ENCODE peak calls at places on chromosomes 5 and 9, in nine cellular contexts. One of them, this sample, is unnamed.
A peak's percentile ranks its signal among the peaks of the same experiment; 100 is the strongest.

GRCh38 chr5:176774216-176775171 is 35.9 kb upstream of the UNC5A start:
- DNase-seq in stimulated activated CD4-positive, alpha-beta T cell treated with anti-CD3 and anti-CD28 coated beads, Interleukin-4, amount 100 ng/mL, for 1 hour: no peak
- DNase-seq in foreskin fibroblast: no peak
- DNase-seq in AG04449: no peak
- DNase-seq in hepatic stellate cell: no peak
- DNase-seq in SHP77: no peak
- DNase-seq in activated T-helper 2 cell treated with anti-CD3 and anti-CD28 coated beads, Interferon-gamma antibody, Interleukin-2, Interleukin-4, amounts not matched to agents 10 μg/mL and 5 μg/mL and 100 μg/mL, durations not matched to agents 14 hours and 24 hours and 36 hours: no peak
- DNase-seq in HCT116: no peak
- DNase-seq in kidney tubule cell: no peak
- DNase-seq in this sample: no peak

GRCh38 chr5:155101697-155102096 is 88.1 kb downstream of the KIF4B start:
- DNase-seq in stimulated activated CD4-positive, alpha-beta T cell treated with anti-CD3 and anti-CD28 coated beads, Interleukin-4, amount 100 ng/mL, for 1 hour: no peak
- DNase-seq in foreskin fibroblast: no peak
- DNase-seq in AG04449: no peak
- DNase-seq in hepatic stellate cell: no peak
- DNase-seq in SHP77: no peak
- DNase-seq in activated T-helper 2 cell treated with anti-CD3 and anti-CD28 coated beads, Interferon-gamma antibody, Interleukin-2, Interleukin-4, amounts not matched to agents 10 μg/mL and 5 μg/mL and 100 μg/mL, durations not matched to agents 14 hours and 24 hours and 36 hours: no peak
- DNase-seq in HCT116: no peak
- DNase-seq in kidney tubule cell: no peak
- DNase-seq in this sample: no peak

GRCh38 chr5:81854915-81855314 is 104.0 kb upstream of the SSBP2 start:
- DNase-seq in stimulated activated CD4-positive, alpha-beta T cell treated with anti-CD3 and anti-CD28 coated beads, Interleukin-4, amount 100 ng/mL, for 1 hour: no peak
- DNase-seq in foreskin fibroblast: no peak
- DNase-seq in AG04449: no peak
- DNase-seq in hepatic stellate cell: no peak
- DNase-seq in SHP77: no peak
- DNase-seq in activated T-helper 2 cell treated with anti-CD3 and anti-CD28 coated beads, Interferon-gamma antibody, Interleukin-2, Interleukin-4, amounts not matched to agents 10 μg/mL and 5 μg/mL and 100 μg/mL, durations not matched to agents 14 hours and 24 hours and 36 hours: no peak
- DNase-seq in HCT116: no peak
- DNase-seq in kidney tubule cell: no peak
- DNase-seq in this sample: no peak

GRCh38 chr5:136062563-136063274 is 33.9 kb downstream of the TGFBI start:
- DNase-seq in stimulated activated CD4-positive, alpha-beta T cell treated with anti-CD3 and anti-CD28 coated beads, Interleukin-4, amount 100 ng/mL, for 1 hour: no peak
- DNase-seq in foreskin fibroblast: no peak
- DNase-seq in AG04449: no peak
- DNase-seq in hepatic stellate cell: no peak
- DNase-seq in SHP77: peak; percentile 21
- DNase-seq in activated T-helper 2 cell treated with anti-CD3 and anti-CD28 coated beads, Interferon-gamma antibody, Interleukin-2, Interleukin-4, amounts not matched to agents 10 μg/mL and 5 μg/mL and 100 μg/mL, durations not matched to agents 14 hours and 24 hours and 36 hours: no peak
- DNase-seq in HCT116: peak; percentile 77
- DNase-seq in kidney tubule cell: peak; percentile 66
- DNase-seq in this sample: no peak

GRCh38 chr5:123546657-123547056 is 34.7 kb downstream of the CSNK1G3 start:
- DNase-seq in stimulated activated CD4-positive, alpha-beta T cell treated with anti-CD3 and anti-CD28 coated beads, Interleukin-4, amount 100 ng/mL, for 1 hour: no peak
- DNase-seq in foreskin fibroblast: no peak
- DNase-seq in AG04449: no peak
- DNase-seq in hepatic stellate cell: no peak
- DNase-seq in SHP77: no peak
- DNase-seq in activated T-helper 2 cell treated with anti-CD3 and anti-CD28 coated beads, Interferon-gamma antibody, Interleukin-2, Interleukin-4, amounts not matched to agents 10 μg/mL and 5 μg/mL and 100 μg/mL, durations not matched to agents 14 hours and 24 hours and 36 hours: no peak
- DNase-seq in HCT116: no peak
- DNase-seq in kidney tubule cell: no peak
- DNase-seq in this sample: no peak

GRCh38 chr9:38227061-38227540 is 158.1 kb upstream of the SHB start:
- DNase-seq in stimulated activated CD4-positive, alpha-beta T cell treated with anti-CD3 and anti-CD28 coated beads, Interleukin-4, amount 100 ng/mL, for 1 hour: peak; percentile 64
- DNase-seq in foreskin fibroblast: peak; percentile 27
- DNase-seq in AG04449: peak; percentile 59
- DNase-seq in hepatic stellate cell: peak; percentile 28
- DNase-seq in SHP77: peak; percentile 71
- DNase-seq in activated T-helper 2 cell treated with anti-CD3 and anti-CD28 coated beads, Interferon-gamma antibody, Interleukin-2, Interleukin-4, amounts not matched to agents 10 μg/mL and 5 μg/mL and 100 μg/mL, durations not matched to agents 14 hours and 24 hours and 36 hours: peak; percentile 46
- DNase-seq in HCT116: no peak
- DNase-seq in kidney tubule cell: peak; percentile 99
- DNase-seq in this sample: peak; percentile 81

GRCh38 chr5:5271606-5272321 is 131.6 kb downstream of the ADAMTS16 start:
- DNase-seq in stimulated activated CD4-positive, alpha-beta T cell treated with anti-CD3 and anti-CD28 coated beads, Interleukin-4, amount 100 ng/mL, for 1 hour: no peak
- DNase-seq in foreskin fibroblast: no peak
- DNase-seq in AG04449: no peak
- DNase-seq in hepatic stellate cell: no peak
- DNase-seq in SHP77: no peak
- DNase-seq in activated T-helper 2 cell treated with anti-CD3 and anti-CD28 coated beads, Interferon-gamma antibody, Interleukin-2, Interleukin-4, amounts not matched to agents 10 μg/mL and 5 μg/mL and 100 μg/mL, durations not matched to agents 14 hours and 24 hours and 36 hours: no peak
- DNase-seq in HCT116: no peak
- DNase-seq in kidney tubule cell: peak; percentile 14
- DNase-seq in this sample: peak; percentile 42

GRCh38 chr5:171535162-171535561 is 115.7 kb downstream of the FGF18 start:
- DNase-seq in stimulated activated CD4-positive, alpha-beta T cell treated with anti-CD3 and anti-CD28 coated beads, Interleukin-4, amount 100 ng/mL, for 1 hour: no peak
- DNase-seq in foreskin fibroblast: no peak
- DNase-seq in AG04449: no peak
- DNase-seq in hepatic stellate cell: no peak
- DNase-seq in SHP77: no peak
- DNase-seq in activated T-helper 2 cell treated with anti-CD3 and anti-CD28 coated beads, Interferon-gamma antibody, Interleukin-2, Interleukin-4, amounts not matched to agents 10 μg/mL and 5 μg/mL and 100 μg/mL, durations not matched to agents 14 hours and 24 hours and 36 hours: no peak
- DNase-seq in HCT116: no peak
- DNase-seq in kidney tubule cell: no peak
- DNase-seq in this sample: no peak

GRCh38 chr5:54655761-54656160 is 138.2 kb downstream of the SNX18 start:
- DNase-seq in stimulated activated CD4-positive, alpha-beta T cell treated with anti-CD3 and anti-CD28 coated beads, Interleukin-4, amount 100 ng/mL, for 1 hour: no peak
- DNase-seq in foreskin fibroblast: no peak
- DNase-seq in AG04449: no peak
- DNase-seq in hepatic stellate cell: no peak
- DNase-seq in SHP77: no peak
- DNase-seq in activated T-helper 2 cell treated with anti-CD3 and anti-CD28 coated beads, Interferon-gamma antibody, Interleukin-2, Interleukin-4, amounts not matched to agents 10 μg/mL and 5 μg/mL and 100 μg/mL, durations not matched to agents 14 hours and 24 hours and 36 hours: no peak
- DNase-seq in HCT116: no peak
- DNase-seq in kidney tubule cell: no peak
- DNase-seq in this sample: no peak

GRCh38 chr5:71645030-71645429 is 57.9 kb downstream of the MCCC2 start:
- DNase-seq in stimulated activated CD4-positive, alpha-beta T cell treated with anti-CD3 and anti-CD28 coated beads, Interleukin-4, amount 100 ng/mL, for 1 hour: no peak
- DNase-seq in foreskin fibroblast: no peak
- DNase-seq in AG04449: no peak
- DNase-seq in hepatic stellate cell: no peak
- DNase-seq in SHP77: no peak
- DNase-seq in activated T-helper 2 cell treated with anti-CD3 and anti-CD28 coated beads, Interferon-gamma antibody, Interleukin-2, Interleukin-4, amounts not matched to agents 10 μg/mL and 5 μg/mL and 100 μg/mL, durations not matched to agents 14 hours and 24 hours and 36 hours: no peak
- DNase-seq in HCT116: no peak
- DNase-seq in kidney tubule cell: no peak
- DNase-seq in this sample: no peak

GRCh38 chr9:116193636-116194035 is 40.0 kb downstream of the PAPPA start:
- DNase-seq in stimulated activated CD4-positive, alpha-beta T cell treated with anti-CD3 and anti-CD28 coated beads, Interleukin-4, amount 100 ng/mL, for 1 hour: no peak
- DNase-seq in foreskin fibroblast: peak; percentile 82
- DNase-seq in AG04449: peak; percentile 34
- DNase-seq in hepatic stellate cell: peak; percentile 50
- DNase-seq in SHP77: no peak
- DNase-seq in activated T-helper 2 cell treated with anti-CD3 and anti-CD28 coated beads, Interferon-gamma antibody, Interleukin-2, Interleukin-4, amounts not matched to agents 10 μg/mL and 5 μg/mL and 100 μg/mL, durations not matched to agents 14 hours and 24 hours and 36 hours: no peak
- DNase-seq in HCT116: no peak
- DNase-seq in kidney tubule cell: peak; percentile 82
- DNase-seq in this sample: peak; percentile 7

GRCh38 chr5:59193616-59194319 is 610.9 kb downstream of the RAB3C start:
- DNase-seq in stimulated activated CD4-positive, alpha-beta T cell treated with anti-CD3 and anti-CD28 coated beads, Interleukin-4, amount 100 ng/mL, for 1 hour: no peak
- DNase-seq in foreskin fibroblast: peak; percentile 97
- DNase-seq in AG04449: peak; percentile 95
- DNase-seq in hepatic stellate cell: peak; percentile 4
- DNase-seq in SHP77: no peak
- DNase-seq in activated T-helper 2 cell treated with anti-CD3 and anti-CD28 coated beads, Interferon-gamma antibody, Interleukin-2, Interleukin-4, amounts not matched to agents 10 μg/mL and 5 μg/mL and 100 μg/mL, durations not matched to agents 14 hours and 24 hours and 36 hours: no peak
- DNase-seq in HCT116: no peak
- DNase-seq in kidney tubule cell: peak; percentile 98
- DNase-seq in this sample: peak; percentile 43

GRCh38 chr5:134503088-134503936 is 22.2 kb upstream of the JADE2 start:
- DNase-seq in stimulated activated CD4-positive, alpha-beta T cell treated with anti-CD3 and anti-CD28 coated beads, Interleukin-4, amount 100 ng/mL, for 1 hour: peak; percentile 57
- DNase-seq in foreskin fibroblast: peak; percentile 98
- DNase-seq in AG04449: peak; percentile 83
- DNase-seq in hepatic stellate cell: peak; percentile 91
- DNase-seq in SHP77: peak; percentile 31
- DNase-seq in activated T-helper 2 cell treated with anti-CD3 and anti-CD28 coated beads, Interferon-gamma antibody, Interleukin-2, Interleukin-4, amounts not matched to agents 10 μg/mL and 5 μg/mL and 100 μg/mL, durations not matched to agents 14 hours and 24 hours and 36 hours: peak; percentile 67
- DNase-seq in HCT116: peak; percentile 77
- DNase-seq in kidney tubule cell: peak; percentile 100
- DNase-seq in this sample: peak; percentile 86

GRCh38 chr5:134101686-134102439 is 12.6 kb upstream of the TCF7 start:
- DNase-seq in stimulated activated CD4-positive, alpha-beta T cell treated with anti-CD3 and anti-CD28 coated beads, Interleukin-4, amount 100 ng/mL, for 1 hour: peak; percentile 79
- DNase-seq in foreskin fibroblast: no peak
- DNase-seq in AG04449: no peak
- DNase-seq in hepatic stellate cell: peak; percentile 81
- DNase-seq in SHP77: peak; percentile 34
- DNase-seq in activated T-helper 2 cell treated with anti-CD3 and anti-CD28 coated beads, Interferon-gamma antibody, Interleukin-2, Interleukin-4, amounts not matched to agents 10 μg/mL and 5 μg/mL and 100 μg/mL, durations not matched to agents 14 hours and 24 hours and 36 hours: peak; percentile 57
- DNase-seq in HCT116: peak; percentile 21
- DNase-seq in kidney tubule cell: peak; percentile 46
- DNase-seq in this sample: peak; percentile 81

GRCh38 chr5:171391996-171392577 is 4.4 kb downstream of the NPM1 start:
- DNase-seq in stimulated activated CD4-positive, alpha-beta T cell treated with anti-CD3 and anti-CD28 coated beads, Interleukin-4, amount 100 ng/mL, for 1 hour: no peak
- DNase-seq in foreskin fibroblast: no peak
- DNase-seq in AG04449: no peak
- DNase-seq in hepatic stellate cell: no peak
- DNase-seq in SHP77: no peak
- DNase-seq in activated T-helper 2 cell treated with anti-CD3 and anti-CD28 coated beads, Interferon-gamma antibody, Interleukin-2, Interleukin-4, amounts not matched to agents 10 μg/mL and 5 μg/mL and 100 μg/mL, durations not matched to agents 14 hours and 24 hours and 36 hours: no peak
- DNase-seq in HCT116: no peak
- DNase-seq in kidney tubule cell: no peak
- DNase-seq in this sample: no peak

GRCh38 chr5:126939887-126940286 is 90.5 kb downstream of the MARCHF3 start:
- DNase-seq in stimulated activated CD4-positive, alpha-beta T cell treated with anti-CD3 and anti-CD28 coated beads, Interleukin-4, amount 100 ng/mL, for 1 hour: no peak
- DNase-seq in foreskin fibroblast: no peak
- DNase-seq in AG04449: no peak
- DNase-seq in hepatic stellate cell: no peak
- DNase-seq in SHP77: no peak
- DNase-seq in activated T-helper 2 cell treated with anti-CD3 and anti-CD28 coated beads, Interferon-gamma antibody, Interleukin-2, Interleukin-4, amounts not matched to agents 10 μg/mL and 5 μg/mL and 100 μg/mL, durations not matched to agents 14 hours and 24 hours and 36 hours: no peak
- DNase-seq in HCT116: no peak
- DNase-seq in kidney tubule cell: no peak
- DNase-seq in this sample: no peak

GRCh38 chr5:96384353-96384752 is 48.7 kb downstream of the PCSK1 start:
- DNase-seq in stimulated activated CD4-positive, alpha-beta T cell treated with anti-CD3 and anti-CD28 coated beads, Interleukin-4, amount 100 ng/mL, for 1 hour: no peak
- DNase-seq in foreskin fibroblast: peak; percentile 75
- DNase-seq in AG04449: peak; percentile 33
- DNase-seq in hepatic stellate cell: no peak
- DNase-seq in SHP77: peak; percentile 5
- DNase-seq in activated T-helper 2 cell treated with anti-CD3 and anti-CD28 coated beads, Interferon-gamma antibody, Interleukin-2, Interleukin-4, amounts not matched to agents 10 μg/mL and 5 μg/mL and 100 μg/mL, durations not matched to agents 14 hours and 24 hours and 36 hours: no peak
- DNase-seq in HCT116: peak; percentile 51
- DNase-seq in kidney tubule cell: peak; percentile 94
- DNase-seq in this sample: peak; percentile 67

GRCh38 chr5:134131165-134131564 is 16.7 kb downstream of the TCF7 start:
- DNase-seq in stimulated activated CD4-positive, alpha-beta T cell treated with anti-CD3 and anti-CD28 coated beads, Interleukin-4, amount 100 ng/mL, for 1 hour: peak; percentile 17
- DNase-seq in foreskin fibroblast: no peak
- DNase-seq in AG04449: no peak
- DNase-seq in hepatic stellate cell: no peak
- DNase-seq in SHP77: no peak
- DNase-seq in activated T-helper 2 cell treated with anti-CD3 and anti-CD28 coated beads, Interferon-gamma antibody, Interleukin-2, Interleukin-4, amounts not matched to agents 10 μg/mL and 5 μg/mL and 100 μg/mL, durations not matched to agents 14 hours and 24 hours and 36 hours: no peak
- DNase-seq in HCT116: no peak
- DNase-seq in kidney tubule cell: no peak
- DNase-seq in this sample: no peak

GRCh38 chr5:372911-373709 is 51.6 kb downstream of the AHRR start:
- DNase-seq in stimulated activated CD4-positive, alpha-beta T cell treated with anti-CD3 and anti-CD28 coated beads, Interleukin-4, amount 100 ng/mL, for 1 hour: peak; percentile 33
- DNase-seq in foreskin fibroblast: no peak
- DNase-seq in AG04449: no peak
- DNase-seq in hepatic stellate cell: no peak
- DNase-seq in SHP77: peak; percentile 73
- DNase-seq in activated T-helper 2 cell treated with anti-CD3 and anti-CD28 coated beads, Interferon-gamma antibody, Interleukin-2, Interleukin-4, amounts not matched to agents 10 μg/mL and 5 μg/mL and 100 μg/mL, durations not matched to agents 14 hours and 24 hours and 36 hours: peak; percentile 9
- DNase-seq in HCT116: no peak
- DNase-seq in kidney tubule cell: no peak
- DNase-seq in this sample: peak; percentile 49

GRCh38 chr5:76256116-76256889 is 146.8 kb upstream of the IQGAP2 start:
- DNase-seq in stimulated activated CD4-positive, alpha-beta T cell treated with anti-CD3 and anti-CD28 coated beads, Interleukin-4, amount 100 ng/mL, for 1 hour: peak; percentile 44
- DNase-seq in foreskin fibroblast: peak; percentile 43
- DNase-seq in AG04449: peak; percentile 12
- DNase-seq in hepatic stellate cell: peak; percentile 26
- DNase-seq in SHP77: peak; percentile 56
- DNase-seq in activated T-helper 2 cell treated with anti-CD3 and anti-CD28 coated beads, Interferon-gamma antibody, Interleukin-2, Interleukin-4, amounts not matched to agents 10 μg/mL and 5 μg/mL and 100 μg/mL, durations not matched to agents 14 hours and 24 hours and 36 hours: peak; percentile 44
- DNase-seq in HCT116: peak; percentile 52
- DNase-seq in kidney tubule cell: peak; percentile 80
- DNase-seq in this sample: peak; percentile 56

GRCh38 chr9:123718188-123718587 is 211.7 kb downstream of the DENND1A start:
- DNase-seq in stimulated activated CD4-positive, alpha-beta T cell treated with anti-CD3 and anti-CD28 coated beads, Interleukin-4, amount 100 ng/mL, for 1 hour: no peak
- DNase-seq in foreskin fibroblast: no peak
- DNase-seq in AG04449: no peak
- DNase-seq in hepatic stellate cell: no peak
- DNase-seq in SHP77: no peak
- DNase-seq in activated T-helper 2 cell treated with anti-CD3 and anti-CD28 coated beads, Interferon-gamma antibody, Interleukin-2, Interleukin-4, amounts not matched to agents 10 μg/mL and 5 μg/mL and 100 μg/mL, durations not matched to agents 14 hours and 24 hours and 36 hours: no peak
- DNase-seq in HCT116: no peak
- DNase-seq in kidney tubule cell: no peak
- DNase-seq in this sample: no peak

GRCh38 chr9:79196606-79197005 is 375.2 kb upstream of the TLE4 start:
- DNase-seq in stimulated activated CD4-positive, alpha-beta T cell treated with anti-CD3 and anti-CD28 coated beads, Interleukin-4, amount 100 ng/mL, for 1 hour: no peak
- DNase-seq in foreskin fibroblast: no peak
- DNase-seq in AG04449: no peak
- DNase-seq in hepatic stellate cell: no peak
- DNase-seq in SHP77: no peak
- DNase-seq in activated T-helper 2 cell treated with anti-CD3 and anti-CD28 coated beads, Interferon-gamma antibody, Interleukin-2, Interleukin-4, amounts not matched to agents 10 μg/mL and 5 μg/mL and 100 μg/mL, durations not matched to agents 14 hours and 24 hours and 36 hours: no peak
- DNase-seq in HCT116: no peak
- DNase-seq in kidney tubule cell: no peak
- DNase-seq in this sample: no peak

GRCh38 chr5:136054133-136054996 is 25.6 kb downstream of the TGFBI start:
- DNase-seq in stimulated activated CD4-positive, alpha-beta T cell treated with anti-CD3 and anti-CD28 coated beads, Interleukin-4, amount 100 ng/mL, for 1 hour: no peak
- DNase-seq in foreskin fibroblast: peak; percentile 69
- DNase-seq in AG04449: no peak
- DNase-seq in hepatic stellate cell: no peak
- DNase-seq in SHP77: no peak
- DNase-seq in activated T-helper 2 cell treated with anti-CD3 and anti-CD28 coated beads, Interferon-gamma antibody, Interleukin-2, Interleukin-4, amounts not matched to agents 10 μg/mL and 5 μg/mL and 100 μg/mL, durations not matched to agents 14 hours and 24 hours and 36 hours: no peak
- DNase-seq in HCT116: no peak
- DNase-seq in kidney tubule cell: no peak
- DNase-seq in this sample: no peak

GRCh38 chr5:54249210-54250028 is 61.0 kb downstream of the ARL15 start:
- DNase-seq in stimulated activated CD4-positive, alpha-beta T cell treated with anti-CD3 and anti-CD28 coated beads, Interleukin-4, amount 100 ng/mL, for 1 hour: peak; percentile 17
- DNase-seq in foreskin fibroblast: no peak
- DNase-seq in AG04449: no peak
- DNase-seq in hepatic stellate cell: peak; percentile 5
- DNase-seq in SHP77: no peak
- DNase-seq in activated T-helper 2 cell treated with anti-CD3 and anti-CD28 coated beads, Interferon-gamma antibody, Interleukin-2, Interleukin-4, amounts not matched to agents 10 μg/mL and 5 μg/mL and 100 μg/mL, durations not matched to agents 14 hours and 24 hours and 36 hours: no peak
- DNase-seq in HCT116: no peak
- DNase-seq in kidney tubule cell: peak; percentile 87
- DNase-seq in this sample: peak; percentile 7

GRCh38 chr5:68012429-68012828 is 203.1 kb upstream of the PIK3R1 start:
- DNase-seq in stimulated activated CD4-positive, alpha-beta T cell treated with anti-CD3 and anti-CD28 coated beads, Interleukin-4, amount 100 ng/mL, for 1 hour: no peak
- DNase-seq in foreskin fibroblast: no peak
- DNase-seq in AG04449: no peak
- DNase-seq in hepatic stellate cell: no peak
- DNase-seq in SHP77: no peak
- DNase-seq in activated T-helper 2 cell treated with anti-CD3 and anti-CD28 coated beads, Interferon-gamma antibody, Interleukin-2, Interleukin-4, amounts not matched to agents 10 μg/mL and 5 μg/mL and 100 μg/mL, durations not matched to agents 14 hours and 24 hours and 36 hours: no peak
- DNase-seq in HCT116: no peak
- DNase-seq in kidney tubule cell: peak; percentile 42
- DNase-seq in this sample: no peak

GRCh38 chr9:137168907-137169763 is 716 bp downstream of the LRRC26 start:
- DNase-seq in stimulated activated CD4-positive, alpha-beta T cell treated with anti-CD3 and anti-CD28 coated beads, Interleukin-4, amount 100 ng/mL, for 1 hour: no peak
- DNase-seq in foreskin fibroblast: peak; percentile 46
- DNase-seq in AG04449: no peak
- DNase-seq in hepatic stellate cell: no peak
- DNase-seq in SHP77: peak; percentile 80
- DNase-seq in activated T-helper 2 cell treated with anti-CD3 and anti-CD28 coated beads, Interferon-gamma antibody, Interleukin-2, Interleukin-4, amounts not matched to agents 10 μg/mL and 5 μg/mL and 100 μg/mL, durations not matched to agents 14 hours and 24 hours and 36 hours: no peak
- DNase-seq in HCT116: peak; percentile 65
- DNase-seq in kidney tubule cell: peak; percentile 64
- DNase-seq in this sample: peak; percentile 60

GRCh38 chr5:57176350-57176857 is 2.5 kb downstream of the GPBP1 start:
- DNase-seq in stimulated activated CD4-positive, alpha-beta T cell treated with anti-CD3 and anti-CD28 coated beads, Interleukin-4, amount 100 ng/mL, for 1 hour: no peak
- DNase-seq in foreskin fibroblast: peak; percentile 14
- DNase-seq in AG04449: no peak
- DNase-seq in hepatic stellate cell: peak; percentile 45
- DNase-seq in SHP77: no peak
- DNase-seq in activated T-helper 2 cell treated with anti-CD3 and anti-CD28 coated beads, Interferon-gamma antibody, Interleukin-2, Interleukin-4, amounts not matched to agents 10 μg/mL and 5 μg/mL and 100 μg/mL, durations not matched to agents 14 hours and 24 hours and 36 hours: no peak
- DNase-seq in HCT116: no peak
- DNase-seq in kidney tubule cell: peak; percentile 67
- DNase-seq in this sample: no peak

GRCh38 chr9:77575785-77576184 is 72.3 kb downstream of the GNA14 start:
- DNase-seq in stimulated activated CD4-positive, alpha-beta T cell treated with anti-CD3 and anti-CD28 coated beads, Interleukin-4, amount 100 ng/mL, for 1 hour: no peak
- DNase-seq in foreskin fibroblast: no peak
- DNase-seq in AG04449: no peak
- DNase-seq in hepatic stellate cell: no peak
- DNase-seq in SHP77: no peak
- DNase-seq in activated T-helper 2 cell treated with anti-CD3 and anti-CD28 coated beads, Interferon-gamma antibody, Interleukin-2, Interleukin-4, amounts not matched to agents 10 μg/mL and 5 μg/mL and 100 μg/mL, durations not matched to agents 14 hours and 24 hours and 36 hours: no peak
- DNase-seq in HCT116: no peak
- DNase-seq in kidney tubule cell: peak; percentile 14
- DNase-seq in this sample: peak; percentile 11

GRCh38 chr9:114697951-114698351 is 16.0 kb upstream of the TEX48 start:
- DNase-seq in stimulated activated CD4-positive, alpha-beta T cell treated with anti-CD3 and anti-CD28 coated beads, Interleukin-4, amount 100 ng/mL, for 1 hour: no peak
- DNase-seq in foreskin fibroblast: no peak
- DNase-seq in AG04449: no peak
- DNase-seq in hepatic stellate cell: no peak
- DNase-seq in SHP77: no peak
- DNase-seq in activated T-helper 2 cell treated with anti-CD3 and anti-CD28 coated beads, Interferon-gamma antibody, Interleukin-2, Interleukin-4, amounts not matched to agents 10 μg/mL and 5 μg/mL and 100 μg/mL, durations not matched to agents 14 hours and 24 hours and 36 hours: no peak
- DNase-seq in HCT116: no peak
- DNase-seq in kidney tubule cell: no peak
- DNase-seq in this sample: no peak

GRCh38 chr9:87212563-87213154 is 265.4 kb upstream of the GAS1 start:
- DNase-seq in stimulated activated CD4-positive, alpha-beta T cell treated with anti-CD3 and anti-CD28 coated beads, Interleukin-4, amount 100 ng/mL, for 1 hour: no peak
- DNase-seq in foreskin fibroblast: no peak
- DNase-seq in AG04449: no peak
- DNase-seq in hepatic stellate cell: no peak
- DNase-seq in SHP77: no peak
- DNase-seq in activated T-helper 2 cell treated with anti-CD3 and anti-CD28 coated beads, Interferon-gamma antibody, Interleukin-2, Interleukin-4, amounts not matched to agents 10 μg/mL and 5 μg/mL and 100 μg/mL, durations not matched to agents 14 hours and 24 hours and 36 hours: no peak
- DNase-seq in HCT116: peak; percentile 4
- DNase-seq in kidney tubule cell: peak; percentile 85
- DNase-seq in this sample: no peak

GRCh38 chr5:154753792-154754191 is 1.4 kb upstream of the LARP1 start:
- DNase-seq in stimulated activated CD4-positive, alpha-beta T cell treated with anti-CD3 and anti-CD28 coated beads, Interleukin-4, amount 100 ng/mL, for 1 hour: no peak
- DNase-seq in foreskin fibroblast: peak; percentile 91
- DNase-seq in AG04449: peak; percentile 89
- DNase-seq in hepatic stellate cell: peak; percentile 87
- DNase-seq in SHP77: no peak
- DNase-seq in activated T-helper 2 cell treated with anti-CD3 and anti-CD28 coated beads, Interferon-gamma antibody, Interleukin-2, Interleukin-4, amounts not matched to agents 10 μg/mL and 5 μg/mL and 100 μg/mL, durations not matched to agents 14 hours and 24 hours and 36 hours: no peak
- DNase-seq in HCT116: no peak
- DNase-seq in kidney tubule cell: peak; percentile 75
- DNase-seq in this sample: no peak

This sample was measured in HTR-8/SVneo.